ENCODE peak calls at places on chromosomes 16 and 17, in four cellular contexts. V, Z, S and E are unnamed samples.

GRCh38 chr17:17886253-17886652 is 49.5 kb upstream of the SREBF1 start:
- DNase-seq in Z (no peak), S (no peak), V (no peak), E (no peak)

GRCh38 chr17:63647065-63647725 is 25.0 kb downstream of the MAP3K3 start:
- DNase-seq in V (peak; percentile 82), S (no peak), Z (no peak), E (no peak)

GRCh38 chr16:83470406-83470805 is 337.4 kb upstream of the HSBP1 start:
- DNase-seq in Z (no peak), V (peak; percentile 45), S (no peak), E (no peak)

GRCh38 chr16:70476272-70477020 is 22.1 kb downstream of the FCSK start:
- DNase-seq in Z (no peak), S (peak; percentile 67), V (peak; percentile 83), E (peak; percentile 96)

GRCh38 chr17:79814966-79815835 is 18.3 kb upstream of the CBX8 start:
- DNase-seq in V (no peak), Z (no peak), S (no peak), E (no peak)

GRCh38 chr17:39716879-39717536 is 13.3 kb downstream of the MIEN1 start:
- DNase-seq in V (no peak), S (no peak), Z (no peak), E (no peak)

GRCh38 chr17:17151541-17151940 is 54.6 kb downstream of the PLD6 start:
- DNase-seq in Z (no peak), V (peak; percentile 43), S (peak; percentile 11), E (no peak)

GRCh38 chr16:79598341-79599181 is 2.0 kb downstream of the MAF start:
- DNase-seq in V (no peak), Z (no peak), S (no peak), E (no peak)

GRCh38 chr17:56819431-56820145 is 14.1 kb downstream of the C17orf67 start:
- DNase-seq in S (peak; percentile 79), V (peak; percentile 67), Z (peak; percentile 78), E (peak; percentile 53)

GRCh38 chr16:51465026-51465425 is 314.0 kb upstream of the SALL1 start:
- DNase-seq in S (no peak), Z (no peak), V (peak; percentile 47), E (no peak)

GRCh38 chr17:28347261-28347891 is 10.0 kb downstream of the POLDIP2 start:
- DNase-seq in V (peak; percentile 90), Z (no peak), S (no peak), E (no peak)

GRCh38 chr17:19750835-19751234 is 2.7 kb upstream of the ALDH3A1 start:
- DNase-seq in S (no peak), V (no peak), Z (no peak), E (no peak)

GRCh38 chr16:88639231-88640038 is 1.1 kb downstream of the IL17C start:
- DNase-seq in S (no peak), V (no peak), Z (peak; percentile 60), E (no peak)

GRCh38 chr17:70098030-70098429 is 23.0 kb downstream of the KCNJ16 start:
- DNase-seq in Z (no peak), V (no peak), S (no peak), E (no peak)

GRCh38 chr16:74439685-74440084 is 18.4 kb upstream of the CLEC18B start:
- DNase-seq in S (no peak), V (no peak), Z (no peak), E (no peak)

GRCh38 chr17:83173997-83174858 is 94.8 kb downstream of the METRNL start:
- DNase-seq in S (no peak), V (peak; percentile 21), Z (no peak), E (no peak)

GRCh38 chr17:64614266-64615011 is 47.7 kb downstream of the SMURF2 start:
- DNase-seq in Z (no peak), S (no peak), V (no peak), E (no peak)

GRCh38 chr16:1839554-1839953 is 12.5 kb downstream of the FAHD1 start:
- DNase-seq in V (peak; percentile 61), S (no peak), Z (no peak), E (no peak)

GRCh38 chr17:31248986-31249385 is 48.1 kb downstream of the OMG start:
- DNase-seq in V (peak; percentile 78), Z (no peak), S (no peak), E (no peak)

GRCh38 chr17:33444731-33445130 is 151.6 kb upstream of the ASIC2 start:
- DNase-seq in Z (no peak), S (no peak), V (no peak), E (no peak)

GRCh38 chr17:71035226-71035625 is 865.9 kb downstream of the KCNJ2 start:
- DNase-seq in Z (no peak), V (no peak), S (no peak), E (no peak)

GRCh38 chr17:73228748-73229236 is 32.9 kb downstream of the CPSF4L start:
- DNase-seq in S (peak; percentile 54), V (peak; percentile 90), Z (peak; percentile 55), E (no peak)

GRCh38 chr17:81865733-81866439 is 5.3 kb downstream of the ARHGDIA start:
- DNase-seq in S (no peak), V (no peak), Z (no peak), E (no peak)

DNA sequence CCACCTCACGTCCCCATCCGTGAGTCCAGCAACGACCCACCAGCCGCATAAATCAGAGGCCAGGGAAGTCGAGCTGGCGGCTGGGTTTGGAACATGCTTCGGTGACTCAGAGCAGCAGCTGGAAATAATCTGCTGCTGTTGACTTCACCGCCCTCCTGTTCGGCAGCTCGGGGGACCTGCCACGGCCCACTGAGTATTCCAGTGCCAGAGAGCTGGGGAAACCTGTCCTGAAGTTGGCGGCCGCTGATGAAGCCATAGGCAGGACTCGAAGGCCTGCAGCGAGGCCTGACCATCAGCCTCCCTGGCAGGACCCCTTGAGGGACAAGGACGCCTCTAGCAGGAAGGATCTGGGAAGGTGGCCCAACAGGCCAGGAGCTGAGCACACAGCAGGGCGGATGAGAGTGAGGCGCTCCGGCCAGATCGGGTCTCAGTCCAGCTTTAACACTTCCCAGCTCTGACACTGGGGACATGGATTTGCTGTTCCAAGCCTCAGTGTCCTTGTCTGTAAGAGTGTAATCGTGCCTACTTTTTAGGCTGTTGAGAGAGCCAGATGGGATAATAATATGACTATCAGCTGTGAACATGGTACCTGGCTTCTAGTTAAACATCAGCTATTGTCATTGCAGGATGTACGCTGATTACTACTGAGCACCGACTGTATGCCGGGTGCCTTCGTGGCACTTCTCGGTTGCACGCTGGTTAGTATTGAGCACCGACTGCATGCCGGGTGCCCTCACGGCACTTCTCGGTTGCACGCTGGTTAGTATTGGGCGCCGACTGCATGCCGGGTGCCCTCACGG is 50.4 kb upstream of the CIBAR2 start:
- DNase-seq in Z (no peak), S (peak; percentile 46), V (peak; percentile 91), E (no peak)
- TF ChIP-seq FOS in Z (no peak), S (peak; percentile 31), V (peak; percentile 85), E (no peak)

DNA sequence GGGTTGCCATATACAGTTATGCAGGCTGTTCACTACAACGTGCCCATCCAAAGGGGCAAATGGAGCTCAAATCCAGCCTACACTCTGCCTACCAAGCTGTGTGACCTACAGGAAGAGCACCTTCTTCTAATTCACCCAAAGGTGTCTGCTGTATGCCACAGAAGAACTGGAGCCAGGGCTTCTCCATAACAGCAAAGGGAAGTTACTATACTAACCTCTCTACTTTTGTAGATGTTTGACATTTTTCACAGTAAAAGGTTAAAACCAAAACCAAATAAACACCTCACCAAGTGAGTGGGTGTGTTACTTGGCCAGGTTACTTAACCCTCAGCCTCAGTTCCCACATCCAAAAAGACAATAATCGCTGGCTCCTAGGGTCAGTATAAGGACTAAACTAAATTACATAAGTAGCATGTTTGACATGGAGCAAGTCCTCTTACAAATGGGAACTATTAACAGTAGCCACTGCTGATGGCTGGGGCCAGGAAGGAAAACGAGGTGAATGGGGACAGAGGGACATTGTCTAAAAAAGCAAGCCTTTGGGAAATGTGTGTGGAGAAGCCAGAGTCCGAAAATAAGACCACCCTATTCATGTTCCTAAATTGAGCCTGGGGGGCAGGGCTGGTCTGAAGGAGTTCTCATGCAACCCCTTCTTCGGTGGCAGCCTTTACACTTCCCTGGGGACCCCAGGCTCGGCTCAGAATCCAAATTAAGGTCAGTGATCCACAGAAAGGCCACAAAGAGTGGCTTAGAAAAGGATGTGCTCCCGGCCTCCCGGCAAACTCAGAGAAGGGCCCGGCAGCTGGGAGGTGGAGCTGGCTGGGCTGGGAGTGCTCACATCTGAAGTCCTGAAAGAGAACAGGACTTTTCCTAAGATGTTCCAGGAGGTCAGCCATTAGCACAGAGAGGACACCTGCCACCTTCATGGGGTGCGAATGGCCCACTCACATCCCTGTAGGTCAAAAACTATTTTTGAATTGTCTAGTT is 13.5 kb downstream of the CUEDC1 start:
- DNase-seq in V (no peak), S (no peak), Z (no peak), E (no peak)
- TF ChIP-seq FOS in V (no peak), S (no peak), Z (no peak), E (no peak)

DNA sequence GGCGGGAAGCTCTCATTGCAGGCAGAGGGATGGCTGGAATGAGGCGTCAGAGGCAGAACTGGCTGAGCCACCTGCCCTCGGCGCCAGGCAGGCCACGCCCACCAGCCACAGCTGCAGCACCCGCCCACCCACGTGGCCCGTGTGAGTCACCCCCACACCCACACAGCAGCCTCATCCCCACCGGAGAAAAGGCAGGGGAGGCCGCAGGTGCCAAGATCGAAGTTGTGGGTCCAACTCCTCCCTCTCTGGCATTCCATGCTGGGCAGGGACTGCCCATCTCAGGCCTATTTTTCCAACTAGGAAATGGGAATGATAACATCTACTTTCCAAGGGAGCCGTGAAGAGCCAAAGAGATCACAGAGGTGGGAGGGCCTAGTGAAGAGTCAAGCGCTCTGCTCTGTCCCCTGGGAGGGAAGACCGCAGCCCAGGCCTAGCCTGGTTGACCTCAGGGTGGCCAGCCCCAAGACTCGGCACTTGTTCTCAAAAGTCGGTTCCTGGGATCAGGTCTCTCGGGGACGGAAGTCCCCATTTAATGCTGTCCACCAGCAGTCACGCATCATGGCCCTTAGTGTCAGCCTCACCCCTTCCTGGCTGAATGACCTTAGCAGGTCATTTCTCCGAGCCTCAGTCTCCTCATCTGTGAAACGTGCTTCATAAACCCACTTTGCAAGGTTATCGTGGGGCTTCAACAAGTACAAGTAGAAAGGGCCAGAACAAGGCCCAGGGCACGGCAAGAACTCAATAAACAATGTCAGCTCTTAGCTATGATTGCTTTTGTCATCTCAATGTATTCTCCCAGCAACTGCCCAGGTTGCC is at the start of gene TRPV3:
- DNase-seq in Z (peak; percentile 87), V (no peak), S (no peak), E (peak; percentile 66)
- TF ChIP-seq FOS in Z (no peak), V (no peak), S (no peak), E (no peak)

DNA sequence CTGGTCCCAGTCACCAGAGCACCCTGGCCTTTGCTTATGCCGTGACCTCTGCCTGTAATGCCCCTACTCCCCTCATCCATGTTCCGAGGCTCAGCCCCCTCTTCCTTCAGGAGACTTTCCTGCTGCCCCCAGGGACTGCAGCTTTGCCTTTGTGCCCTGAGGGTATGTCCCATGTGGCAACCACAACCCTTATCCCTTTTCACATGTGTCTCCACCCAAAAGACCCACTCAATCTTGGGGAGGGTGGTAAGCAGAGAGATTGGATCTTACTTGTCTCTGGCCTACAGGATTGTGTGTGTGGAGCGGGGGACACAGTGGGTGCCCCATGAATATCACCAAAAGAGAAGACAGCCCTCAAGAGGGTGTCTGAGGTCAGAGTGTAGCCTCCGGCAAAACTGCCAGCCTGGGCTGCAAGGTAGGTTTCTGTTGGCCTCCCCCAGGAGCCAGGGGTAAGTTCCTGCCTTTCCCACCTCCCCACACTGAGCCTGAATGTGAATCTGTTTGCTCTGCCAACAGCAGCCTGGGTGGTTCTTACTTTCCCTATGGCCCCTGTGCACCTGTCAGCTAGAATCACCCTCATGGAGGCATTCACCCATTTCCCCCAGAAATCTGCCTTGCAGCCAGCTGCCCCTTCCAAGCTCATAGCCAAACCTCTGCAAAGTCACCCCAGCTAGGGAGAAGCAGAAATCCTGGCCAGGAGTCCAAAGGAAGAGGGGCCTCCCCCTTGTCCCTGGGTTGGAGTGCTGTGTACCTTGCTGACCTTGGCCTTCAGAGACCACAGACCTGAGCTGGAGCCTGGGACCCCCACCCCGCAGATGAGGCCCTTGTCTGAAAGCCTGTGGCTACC is 11.5 kb upstream of the C17orf113 start:
- DNase-seq in Z (no peak), V (no peak), S (no peak), E (no peak)
- TF ChIP-seq FOS in Z (no peak), V (no peak), S (no peak), E (no peak)